ENCODE peak calls at places on chromosomes 1 and 21, in nine cellular contexts. A, F, Z, N, G, Q, R, U and J are unnamed samples.

GRCh38 chr1:26826261-26827201 is at the start of gene ZDHHC18:
- DNase-seq in F (peak; percentile 69), Z (peak; percentile 76), U (no peak), N (peak; percentile 75), A (peak; percentile 37), Q (peak; percentile 65), G (peak; percentile 66), R (peak; percentile 80), J (peak; percentile 80)

GRCh38 chr1:226808501-226808900 is 61.9 kb upstream of the PSEN2 start:
- DNase-seq in N (no peak), Q (no peak), R (no peak), U (no peak), G (no peak), Z (no peak), F (no peak), A (no peak), J (no peak)

GRCh38 chr1:3910769-3911520 is 10.9 kb upstream of the C1orf174 start:
- DNase-seq in G (peak; percentile 71), N (no peak), Z (peak; percentile 82), R (no peak), F (peak; percentile 88), Q (peak; percentile 72), U (no peak), A (peak; percentile 42), J (peak; percentile 78)

GRCh38 chr21:30337644-30338170 is at the start of gene KRTAP27-1:
- DNase-seq in U (no peak), Z (no peak), A (no peak), Q (no peak), N (no peak), F (no peak), G (no peak), R (no peak), J (no peak)

GRCh38 chr21:32741336-32741735 is 13.5 kb upstream of the SYNJ1 start:
- DNase-seq in A (no peak), G (no peak), F (no peak), Q (no peak), R (no peak), N (no peak), Z (no peak), U (no peak), J (no peak)

GRCh38 chr1:71097428-71097827 is 16.6 kb upstream of the ZRANB2 start:
- DNase-seq in Q (no peak), R (no peak), F (no peak), N (no peak), Z (no peak), G (no peak), U (no peak), A (no peak), J (no peak)

GRCh38 chr1:218642033-218642954 is 297.2 kb downstream of the TGFB2 start:
- DNase-seq in G (no peak), Z (no peak), Q (no peak), A (peak; percentile 85), U (no peak), N (no peak), R (no peak), F (no peak), J (no peak)

GRCh38 chr21:42392731-42393442 is 3.0 kb downstream of the TMPRSS3 start:
- DNase-seq in R (no peak), Q (no peak), U (no peak), F (no peak), Z (no peak), A (no peak), G (no peak), N (no peak), J (no peak)

GRCh38 chr21:22476726-22477646 is 1478.8 kb downstream of the NCAM2 start:
- DNase-seq in U (no peak), Z (no peak), F (no peak), R (no peak), G (no peak), A (no peak), N (no peak), Q (no peak), J (no peak)

GRCh38 chr1:199522936-199523335 is 504.6 kb upstream of the NR5A2 start:
- DNase-seq in G (no peak), F (no peak), R (no peak), N (no peak), Q (no peak), U (no peak), A (peak; percentile 25), Z (no peak), J (no peak)

GRCh38 chr1:228374711-228375577 is 31.7 kb downstream of the TRIM11 start:
- DNase-seq in A (peak; percentile 99), U (peak; percentile 35), Z (peak; percentile 52), Q (no peak), R (no peak), F (no peak), G (no peak), N (peak; percentile 90), J (peak; percentile 57)

GRCh38 chr1:150551784-150552691 is 2.8 kb downstream of the ADAMTSL4 start:
- DNase-seq in F (no peak), U (no peak), R (peak; percentile 94), A (peak; percentile 94), Q (no peak), Z (peak; percentile 78), G (no peak), N (peak; percentile 95), J (peak; percentile 92)

GRCh38 chr1:150577557-150578277 is 1.7 kb downstream of the MCL1 start:
- DNase-seq in N (no peak), A (peak; percentile 68), R (no peak), Z (no peak), Q (no peak), F (no peak), U (no peak), G (peak; percentile 32), J (no peak)

GRCh38 chr1:78095618-78096416 is 50.1 kb downstream of the GIPC2 start:
- DNase-seq in A (peak; percentile 47), F (no peak), Q (no peak), R (no peak), N (no peak), Z (no peak), G (no peak), U (no peak), J (no peak)

GRCh38 chr1:207910678-207911354 is at the start of gene CD34:
- DNase-seq in G (no peak), N (peak; percentile 76), Z (no peak), Q (no peak), R (no peak), F (peak; percentile 33), U (no peak), A (peak; percentile 31), J (no peak)

GRCh38 chr1:53350853-53351767 is 23.2 kb upstream of the LRP8 start:
- DNase-seq in Q (no peak), A (no peak), U (no peak), N (no peak), R (no peak), G (no peak), F (no peak), Z (no peak), J (no peak)

GRCh38 chr1:154729598-154729997 is 121.6 kb upstream of the ADAR start:
- DNase-seq in F (no peak), N (no peak), Z (no peak), R (no peak), Q (no peak), U (no peak), G (no peak), A (peak; percentile 27), J (no peak)

GRCh38 chr21:33871171-33871570 is 44.4 kb downstream of the ATP5PO start:
- DNase-seq in N (no peak), G (no peak), F (no peak), A (no peak), Q (no peak), R (no peak), Z (no peak), U (no peak), J (no peak)

GRCh38 chr1:219660666-219661463 is 48.0 kb upstream of the ZC3H11B start:
- DNase-seq in U (peak; percentile 55), Q (no peak), Z (peak; percentile 75), N (peak; percentile 92), R (peak; percentile 25), G (no peak), A (peak; percentile 95), F (no peak), J (peak; percentile 86)

GRCh38 chr21:35150562-35151226 is 101.6 kb upstream of the RUNX1 start:
- DNase-seq in F (no peak), R (no peak), N (no peak), Z (no peak), Q (no peak), G (no peak), U (no peak), A (peak; percentile 51), J (no peak)

GRCh38 chr1:225480825-225481434 is 53.1 kb upstream of the LBR start:
- DNase-seq in F (peak; percentile 73), Z (peak; percentile 79), U (no peak), A (no peak), G (peak; percentile 35), R (peak; percentile 84), N (peak; percentile 48), Q (peak; percentile 35), J (no peak)